ENCODE peak calls at places on chromosomes 6 and 20, in nine cellular contexts. H is T-helper 2 cell, M is stromal cell of bone marrow, U is HCT116, K is EL, C is occipital lobe, P is fibroblast of lung, N is NCI-H2029 treated with DMSO at 0.1 percent for 48 hours, W is sigmoid colon. I is an unnamed sample.

GRCh38 chr6:96089173-96089572 is 73.4 kb downstream of the FUT9 start:
- DNase-seq in K (no peak), N (no peak), W (no peak), H (no peak), C (no peak), U (peak), M (no peak), P (no peak), I (no peak)

GRCh38 chr6:114142256-114142655 is 171.3 kb upstream of the HDAC2 start:
- DNase-seq in M (no peak), W (no peak), K (no peak), P (no peak), C (no peak), N (no peak), U (no peak), H (no peak), I (no peak)

GRCh38 chr20:37920270-37920669 is 17.3 kb downstream of the VSTM2L start:
- DNase-seq in C (no peak), U (no peak), H (no peak), N (no peak), W (no peak), K (no peak), P (no peak), M (no peak), I (no peak)

GRCh38 chr6:146892613-146893401 is 294.0 kb downstream of the ADGB start:
- DNase-seq in M (peak), U (no peak), N (no peak), W (no peak), C (no peak), K (peak), P (peak), H (no peak), I (peak)

GRCh38 chr6:71473908-71474307 is 185.3 kb downstream of the OGFRL1 start:
- DNase-seq in W (peak), K (peak), U (no peak), M (peak), C (no peak), H (no peak), P (peak), N (no peak), I (peak)

GRCh38 chr20:41412324-41412723 is 45.7 kb upstream of the EMILIN3 start:
- DNase-seq in W (no peak), P (no peak), C (no peak), M (no peak), N (no peak), U (no peak), K (no peak), H (no peak), I (no peak)

GRCh38 chr6:7195330-7196018 is 87.7 kb downstream of the RREB1 start:
- DNase-seq in M (no peak), C (no peak), H (no peak), W (no peak), P (no peak), K (no peak), U (no peak), N (no peak), I (no peak)

GRCh38 chr6:90472716-90473115 is 114.2 kb downstream of the MAP3K7 start:
- DNase-seq in W (no peak), N (no peak), U (no peak), K (no peak), C (no peak), P (no peak), H (no peak), M (no peak), I (no peak)

GRCh38 chr6:88238065-88238464 is 71.9 kb upstream of the CNR1 start:
- DNase-seq in N (no peak), H (no peak), P (no peak), K (no peak), U (peak), M (no peak), C (no peak), W (no peak), I (no peak)